ENCODE peak calls at places on chromosome 11, in four cellular contexts. One of them, this sample, is unnamed.

GRCh38 chr11:111759778-111760407 is 6.3 kb downstream of the PPP2R1B start:
- DNase-seq in fibroblast of mammary gland: no peak
- DNase-seq in M059J: no peak
- DNase-seq in ELR: no peak
- DNase-seq in this sample: no peak

GRCh38 chr11:75273989-75274391 is 33.4 kb downstream of the TPBGL start:
- DNase-seq in M059J: no peak
- DNase-seq in fibroblast of mammary gland: no peak
- DNase-seq in ELR: no peak
- DNase-seq in this sample: no peak

GRCh38 chr11:82085493-82085892 is 648.2 kb downstream of the FAM181B start:
- DNase-seq in fibroblast of mammary gland: no peak
- DNase-seq in M059J: no peak
- DNase-seq in ELR: no peak
- DNase-seq in this sample: no peak

GRCh38 chr11:74672956-74673895 is 58.0 kb downstream of the CHRDL2 start:
- DNase-seq in fibroblast of mammary gland: peak
- DNase-seq in M059J: peak
- DNase-seq in ELR: peak
- DNase-seq in this sample: peak

GRCh38 chr11:71342116-71342515 is 89.7 kb upstream of the SHANK2 start:
- DNase-seq in M059J: peak
- DNase-seq in ELR: peak
- DNase-seq in fibroblast of mammary gland: peak
- DNase-seq in this sample: peak

GRCh38 chr11:69327741-69328191 is 33.8 kb downstream of the MYEOV start:
- DNase-seq in ELR: no peak
- DNase-seq in M059J: no peak
- DNase-seq in fibroblast of mammary gland: no peak
- DNase-seq in this sample: no peak

GRCh38 chr11:20093775-20094174 is 66.5 kb downstream of the DBX1 start:
- DNase-seq in fibroblast of mammary gland: peak
- DNase-seq in M059J: peak
- DNase-seq in ELR: no peak
- DNase-seq in this sample: no peak

GRCh38 chr11:72984448-72985077 is 157.6 kb downstream of the FCHSD2 start:
- DNase-seq in fibroblast of mammary gland: no peak
- DNase-seq in M059J: no peak
- DNase-seq in ELR: no peak
- DNase-seq in this sample: no peak

GRCh38 chr11:43681543-43681942 is 1.0 kb downstream of the HSD17B12 start:
- DNase-seq in M059J: peak
- DNase-seq in fibroblast of mammary gland: peak
- DNase-seq in ELR: peak
- DNase-seq in this sample: no peak

GRCh38 chr11:36035999-36036398 is 92.1 kb downstream of the LDLRAD3 start:
- DNase-seq in ELR: no peak
- DNase-seq in fibroblast of mammary gland: no peak
- DNase-seq in M059J: no peak
- DNase-seq in this sample: no peak

GRCh38 chr11:122229611-122230386 is 113.8 kb upstream of the BLID start:
- DNase-seq in fibroblast of mammary gland: no peak
- DNase-seq in M059J: peak
- DNase-seq in ELR: no peak
- DNase-seq in this sample: no peak

GRCh38 chr11:96256604-96257003 is 86.4 kb downstream of the MAML2 start:
- DNase-seq in M059J: no peak
- DNase-seq in ELR: no peak
- DNase-seq in fibroblast of mammary gland: no peak
- DNase-seq in this sample: no peak

GRCh38 chr11:64760759-64761417 is 1.1 kb upstream of the PYGM start:
- DNase-seq in ELR: no peak
- DNase-seq in M059J: no peak
- DNase-seq in fibroblast of mammary gland: no peak
- DNase-seq in this sample: no peak

GRCh38 chr11:32198053-32198452 is 107.2 kb downstream of the RCN1 start:
- DNase-seq in M059J: no peak
- DNase-seq in fibroblast of mammary gland: no peak
- DNase-seq in ELR: no peak
- DNase-seq in this sample: no peak

GRCh38 chr11:111724615-111725129 is 41.5 kb downstream of the PPP2R1B start:
- DNase-seq in ELR: no peak
- DNase-seq in fibroblast of mammary gland: no peak
- DNase-seq in M059J: no peak
- DNase-seq in this sample: no peak

GRCh38 chr11:40029406-40029805 is 1430.0 kb downstream of the LRRC4C start:
- DNase-seq in fibroblast of mammary gland: no peak
- DNase-seq in ELR: no peak
- DNase-seq in M059J: no peak
- DNase-seq in this sample: no peak

GRCh38 chr11:431921-432320 is 9.9 kb downstream of the ANO9 start:
- DNase-seq in fibroblast of mammary gland: no peak
- DNase-seq in ELR: no peak
- DNase-seq in M059J: no peak
- DNase-seq in this sample: no peak

GRCh38 chr11:89182773-89183172 is 5.1 kb downstream of the TYR start:
- DNase-seq in M059J: peak
- DNase-seq in ELR: no peak
- DNase-seq in fibroblast of mammary gland: no peak
- DNase-seq in this sample: no peak

GRCh38 chr11:79165908-79166307 is 274.9 kb downstream of the TENM4 start:
- DNase-seq in ELR: no peak
- DNase-seq in fibroblast of mammary gland: no peak
- DNase-seq in M059J: no peak
- DNase-seq in this sample: peak

GRCh38 chr11:128422576-128423370 is 164.6 kb downstream of the ETS1 start:
- DNase-seq in fibroblast of mammary gland: no peak
- DNase-seq in ELR: no peak
- DNase-seq in M059J: no peak
- DNase-seq in this sample: no peak

This sample was measured in mammary epithelial cell.